ENCODE peak calls at places on chromosomes 2 and 18, in seven cellular contexts. Z, V, L, C, H, B and I are unnamed samples. For H3K27me3, the result is how much of the 10 kb centered on the place peaks cover.

GRCh38 chr2:219627105-219628100 is at the start of gene SLC4A3:
- DNase-seq in Z (no peak), V (no peak), L (no peak), C (no peak), H (no peak), B (peak), I (no peak)

GRCh38 chr18:75200644-75201272 is 8.2 kb downstream of the PTGR3 start:
- DNase-seq in Z (no peak), V (no peak), L (no peak), C (no peak), H (no peak), B (no peak), I (no peak)

GRCh38 chr2:42755161-42755900 is 8.6 kb downstream of the OXER1 start:
- DNase-seq in Z (no peak), V (no peak), L (no peak), C (peak), H (no peak), B (no peak), I (no peak)

GRCh38 chr2:88627856-88628568 is 748 bp upstream of the EIF2AK3 start:
- DNase-seq in Z (peak), V (peak), L (peak), C (peak), H (no peak), B (peak), I (peak)

GRCh38 chr2:77633601-77634000 is 111.4 kb upstream of the LRRTM4 start:
- DNase-seq in Z (no peak), V (no peak), L (no peak), C (no peak), H (no peak), B (no peak), I (no peak)

GRCh38 chr2:68411397-68412126 is 46.5 kb downstream of the PLEK start:
- DNase-seq in Z (no peak), V (no peak), L (no peak), C (no peak), H (no peak), B (peak), I (no peak)

GRCh38 chr2:108858894-108859293 is 72.3 kb downstream of the CCDC138 start:
- DNase-seq in Z (no peak), V (no peak), L (no peak), C (no peak), H (no peak), B (no peak), I (no peak)

GRCh38 chr2:45432406-45432805 is 178.7 kb downstream of the SRBD1 start:
- DNase-seq in Z (no peak), V (no peak), L (no peak), C (no peak), H (no peak), B (no peak), I (no peak)

GRCh38 chr2:226756131-226756530 is 43.5 kb downstream of the IRS1 start:
- DNase-seq in Z (no peak), V (no peak), L (no peak), C (no peak), H (peak), B (no peak), I (no peak)

GRCh38 chr2:15633043-15633970 is 41.6 kb downstream of the DDX1 start:
- DNase-seq in Z (no peak), V (no peak), L (no peak), C (no peak), H (no peak), B (no peak), I (no peak)

GRCh38 chr2:56185101-56185581 is 1.4 kb downstream of the CCDC85A start:
- DNase-seq in Z (peak), V (no peak), L (no peak), C (peak), H (no peak), B (no peak), I (no peak)

GRCh38 chr18:78082776-78083175 is 833.1 kb downstream of the GALR1 start:
- DNase-seq in Z (no peak), V (no peak), L (no peak), C (no peak), H (no peak), B (no peak), I (no peak)

GRCh38 chr2:65228249-65228750 is 669 bp downstream of the ACTR2 start:
- DNase-seq in Z (no peak), V (no peak), L (no peak), C (peak), H (no peak), B (peak), I (peak)

GRCh38 chr2:31251851-31252250 is 17.9 kb downstream of the EHD3 start:
- DNase-seq in Z (no peak), V (no peak), L (no peak), C (no peak), H (no peak), B (no peak), I (no peak)

GRCh38 chr2:74632209-74632938 is 15.8 kb downstream of the M1AP start:
- DNase-seq in Z (no peak), V (no peak), L (no peak), C (no peak), H (no peak), B (no peak), I (no peak)

GRCh38 chr18:11672198-11672597 is 16.9 kb upstream of the GNAL start:
- DNase-seq in Z (no peak), V (peak), L (no peak), C (no peak), H (no peak), B (no peak), I (no peak)

GRCh38 chr18:79926715-79927596 is 24.5 kb downstream of the SLC66A2 start:
- DNase-seq in Z (no peak), V (peak), L (peak), C (peak), H (no peak), B (no peak), I (no peak)

GRCh38 chr2:219702796-219703545 is 75.5 kb downstream of the SLC4A3 start:
- DNase-seq in Z (no peak), V (no peak), L (no peak), C (no peak), H (no peak), B (no peak), I (no peak)

GRCh38 chr2:167293172-167293781 is 405.0 kb downstream of the XIRP2 start:
- DNase-seq in Z (no peak), V (no peak), L (peak), C (peak), H (no peak), B (peak), I (no peak)

GRCh38 chr2:176281267-176281666 is 12.0 kb downstream of the MTX2 start:
- DNase-seq in Z (no peak), V (no peak), L (no peak), C (no peak), H (no peak), B (no peak), I (no peak)

DNA sequence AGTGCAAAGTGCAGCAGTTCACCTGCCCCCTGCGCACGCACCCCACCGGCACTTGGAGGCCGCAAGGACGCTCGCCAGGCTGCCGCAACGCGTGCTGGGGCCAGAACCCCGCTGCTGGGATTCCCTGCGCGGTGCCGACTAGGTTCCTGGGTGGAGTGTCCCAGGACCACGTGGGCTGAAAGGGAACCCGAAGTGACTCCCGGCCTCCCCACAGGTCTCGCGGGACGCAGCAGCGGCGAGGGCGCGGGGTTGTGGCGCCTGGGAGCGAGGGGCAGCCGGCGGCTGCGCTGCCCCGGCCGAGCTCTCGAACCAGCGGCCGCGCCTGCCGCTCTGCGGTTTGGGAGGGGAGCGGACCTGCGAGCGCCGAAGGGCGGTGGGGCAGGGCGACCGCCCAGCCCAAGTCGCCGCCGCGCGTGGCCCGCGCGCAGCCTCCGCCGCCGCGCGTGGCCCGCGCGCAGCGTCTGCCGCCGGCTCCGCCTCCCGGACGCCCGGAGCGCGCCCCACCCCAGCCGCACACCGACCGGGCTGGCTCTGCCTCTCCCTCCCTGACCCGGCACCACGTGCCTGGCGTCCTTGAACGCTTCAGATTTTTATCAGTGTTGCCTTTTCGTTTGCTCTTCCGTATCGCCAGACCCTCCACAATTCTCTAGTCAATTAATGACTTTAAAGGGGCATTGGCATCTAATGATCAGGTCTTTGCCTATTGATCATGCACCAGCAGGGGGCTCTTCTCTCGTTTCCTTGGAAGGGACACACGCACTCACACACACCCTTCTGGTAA is at the start of gene FTCDNL1:
- DNase-seq in Z (peak), V (peak), L (peak), C (peak), H (peak), B (peak), I (peak)
- H3K27me3 ChIP-seq in Z (under half), V (under half), L (under half), C (under half), H (under half), B (under half), I (under half)

DNA sequence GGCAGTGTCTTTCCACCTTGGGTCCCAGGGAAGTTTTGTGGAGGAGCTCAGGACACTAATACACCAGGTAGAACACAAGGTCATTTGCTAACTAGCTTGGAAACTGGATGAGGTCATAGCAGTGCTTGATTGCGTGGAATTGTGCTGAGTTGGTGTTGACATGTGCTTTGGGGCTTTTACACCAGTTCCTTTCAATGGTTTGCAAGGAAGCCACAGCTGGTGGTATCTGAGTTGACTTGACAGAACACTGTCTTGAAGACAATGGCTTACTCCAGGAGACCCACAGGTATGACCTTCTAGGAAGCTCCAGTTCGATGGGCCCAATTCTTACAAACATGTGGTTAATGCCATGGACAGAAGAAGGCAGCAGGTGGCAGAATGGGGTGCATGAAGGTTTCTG is 5.9 kb downstream of the CTLA4 start:
- DNase-seq in Z (no peak), V (no peak), L (no peak), C (no peak), H (no peak), B (peak), I (no peak)
- H3K27ac ChIP-seq in Z (no peak), V (no peak), L (no peak), C (no peak), H (no peak), B (no peak), I (no peak)

GRCh38 chr2:70895249-70895648 is 40.5 kb upstream of the ATP6V1B1 start:
- DNase-seq in Z (no peak), V (no peak), L (no peak), C (no peak), H (no peak), B (no peak), I (no peak)
- H3K27me3 ChIP-seq in Z (half or more), V (under half), L (under half), C (under half), H (under half), B (under half), I (under half)

DNA sequence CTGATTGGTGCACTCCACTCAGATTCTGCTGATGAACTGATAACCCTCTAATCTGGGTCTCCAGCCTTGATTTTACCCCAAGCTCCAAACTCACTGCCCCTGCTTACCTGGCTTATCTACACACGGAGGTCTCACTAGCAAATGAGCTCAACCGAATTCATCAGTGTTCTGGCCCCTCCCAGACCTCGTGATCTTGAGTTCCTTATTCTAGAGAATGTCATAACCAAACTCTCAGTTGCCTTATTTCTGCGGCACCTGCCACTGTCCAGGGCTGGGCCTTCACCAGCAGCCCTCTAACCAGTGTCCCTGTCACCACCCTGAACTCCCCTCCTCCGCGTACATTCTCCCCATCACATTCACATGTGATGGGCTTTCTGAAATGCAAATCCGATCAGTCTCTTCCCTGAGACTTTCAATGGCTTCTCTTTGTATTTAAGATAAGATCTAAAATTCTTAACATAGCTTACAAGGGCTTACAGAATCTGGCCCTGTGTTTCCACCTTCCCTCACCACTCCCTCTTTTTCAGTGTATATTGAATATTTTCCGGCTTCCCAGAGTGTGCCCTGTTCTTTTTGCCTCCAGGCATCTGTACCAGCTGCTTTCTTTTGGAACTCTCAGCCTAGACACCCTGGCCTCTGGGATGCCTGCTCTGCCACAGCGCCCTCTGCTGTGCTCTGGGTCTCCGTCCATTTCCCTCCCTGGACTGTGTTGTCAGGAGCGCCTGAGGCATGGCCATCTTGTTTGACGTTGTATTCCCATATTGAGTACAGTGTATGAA is 31.1 kb downstream of the NAB1 start:
- DNase-seq in Z (peak), V (peak), L (peak), C (peak), H (peak), B (peak), I (peak)
- H3K27ac ChIP-seq in Z (peak), V (no peak), L (no peak), C (no peak), H (no peak), B (no peak), I (no peak)

GRCh38 chr18:7388752-7389151 is 157.9 kb downstream of the LRRC30 start:
- DNase-seq in Z (no peak), V (no peak), L (no peak), C (no peak), H (no peak), B (no peak), I (no peak)

GRCh38 chr18:7383336-7383980 is 152.6 kb downstream of the LRRC30 start:
- DNase-seq in Z (no peak), V (no peak), L (no peak), C (no peak), H (no peak), B (no peak), I (no peak)

GRCh38 chr18:7381307-7381706 is 150.4 kb downstream of the LRRC30 start:
- DNase-seq in Z (no peak), V (no peak), L (no peak), C (no peak), H (no peak), B (no peak), I (no peak)

GRCh38 chr18:7382631-7383335 is 151.9 kb downstream of the LRRC30 start:
- DNase-seq in Z (no peak), V (no peak), L (no peak), C (no peak), H (no peak), B (no peak), I (no peak)
- H3K27me3 ChIP-seq in Z (under half), V (under half), L (under half), C (under half), H (under half), B (under half), I (under half)

DNA sequence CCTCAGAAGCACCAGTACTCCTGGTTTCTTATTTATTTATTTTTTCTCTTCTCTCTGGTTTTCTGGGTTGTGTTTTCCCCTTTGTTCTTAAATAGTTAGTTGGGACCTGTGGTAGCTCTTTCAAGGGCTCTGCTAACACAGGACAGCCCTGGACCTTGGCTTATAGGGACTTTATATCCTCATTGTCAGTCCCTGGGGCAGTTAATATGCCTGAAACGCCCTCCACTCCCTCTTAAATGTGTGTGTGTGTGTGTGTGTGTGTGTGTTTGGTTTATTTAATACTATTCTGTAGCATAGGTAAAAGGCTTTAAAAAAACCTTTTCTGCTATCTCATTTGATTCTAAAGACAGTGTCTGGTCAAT is 54.6 kb downstream of the GATA6 start:
- DNase-seq in Z (no peak), V (no peak), L (no peak), C (no peak), H (no peak), B (no peak), I (no peak)
- H3K27ac ChIP-seq in Z (no peak), V (no peak), L (no peak), C (no peak), H (no peak), B (no peak), I (no peak)

GRCh38 chr2:238850096-238850495 is 2.2 kb downstream of the TWIST2 start:
- DNase-seq in Z (no peak), V (no peak), L (no peak), C (no peak), H (no peak), B (no peak), I (no peak)

GRCh38 chr2:238848941-238849853 is 1.3 kb downstream of the TWIST2 start:
- DNase-seq in Z (no peak), V (no peak), L (no peak), C (no peak), H (no peak), B (no peak), I (no peak)

GRCh38 chr2:238847432-238847801 is 468 bp upstream of the TWIST2 start:
- DNase-seq in Z (no peak), V (no peak), L (no peak), C (no peak), H (no peak), B (no peak), I (no peak)

GRCh38 chr2:238847841-238848565 is at the start of gene TWIST2:
- DNase-seq in Z (peak), V (peak), L (no peak), C (peak), H (no peak), B (no peak), I (no peak)

GRCh38 chr2:238848566-238848940 is 668 bp downstream of the TWIST2 start:
- DNase-seq in Z (no peak), V (no peak), L (no peak), C (no peak), H (no peak), B (no peak), I (no peak)
- H3K27me3 ChIP-seq in Z (half or more), V (under half), L (half or more), C (under half), H (under half), B (under half), I (under half)